ENCODE peak calls at places on chromosomes 6 and 20, in four cellular contexts. D is coronary artery, B is heart right ventricle, R is fibroblast of villous mesenchyme. T is an unnamed sample.

GRCh38 chr20:18853946-18854646 is 40.5 kb downstream of the SCP2D1 start:
- DNase-seq in R (no peak), D (no peak), B (no peak), T (no peak)

GRCh38 chr6:107740496-107741190 is 83.5 kb downstream of the SCML4 start:
- DNase-seq in B (no peak), D (no peak), R (no peak), T (no peak)

GRCh38 chr6:138498575-138499302 is 555 bp downstream of the NHSL1 start:
- DNase-seq in D (no peak), B (no peak), R (no peak), T (peak)

GRCh38 chr20:44504402-44505309 is 17.2 kb downstream of the SERINC3 start:
- DNase-seq in B (no peak), D (no peak), R (no peak), T (no peak)

GRCh38 chr20:2701671-2702081 is 9.1 kb downstream of the EBF4 start:
- DNase-seq in R (no peak), D (peak), B (no peak), T (no peak)

GRCh38 chr20:63278661-63279060 is 6.0 kb downstream of the ARFGAP1 start:
- DNase-seq in D (no peak), R (no peak), B (no peak), T (no peak)

GRCh38 chr6:160391419-160392116 is 43.4 kb downstream of the SLC22A3 start:
- DNase-seq in R (peak), D (no peak), B (no peak), T (peak)

GRCh38 chr6:159934181-159934580 is 34.7 kb upstream of the IGF2R start:
- DNase-seq in B (no peak), R (no peak), D (no peak), T (peak)

GRCh38 chr20:22716824-22717351 is 132.5 kb upstream of the FOXA2 start:
- DNase-seq in D (no peak), B (no peak), R (peak), T (no peak)

GRCh38 chr20:14445310-14445709 is 107.9 kb upstream of the FLRT3 start:
- DNase-seq in D (no peak), B (no peak), R (peak), T (peak)

GRCh38 chr20:35616465-35617396 is 1.1 kb downstream of the SPAG4 start:
- DNase-seq in D (peak), R (peak), B (peak), T (peak)

GRCh38 chr6:67362976-67363375 is 1272.1 kb upstream of the ADGRB3 start:
- DNase-seq in B (no peak), R (no peak), D (no peak), T (no peak)

GRCh38 chr20:61821698-61822097 is 244.0 kb downstream of the TAF4 start:
- DNase-seq in B (no peak), R (no peak), D (no peak), T (no peak)

GRCh38 chr6:163897669-163898068 is 483.2 kb downstream of the QKI start:
- DNase-seq in D (no peak), R (no peak), B (no peak), T (no peak)

GRCh38 chr6:5752282-5752681 is 254.4 kb downstream of the NRN1 start:
- DNase-seq in B (no peak), D (peak), R (peak), T (peak)

GRCh38 chr20:19710336-19710721 is 47.7 kb upstream of the RIN2 start:
- DNase-seq in D (no peak), B (no peak), R (peak), T (peak)

GRCh38 chr6:90370493-90370959 is 73.9 kb upstream of the BACH2 start:
- DNase-seq in D (no peak), R (no peak), B (no peak), T (no peak)

GRCh38 chr6:123415844-123416468 is 220.8 kb downstream of the TRDN start:
- DNase-seq in B (no peak), R (peak), D (no peak), T (peak)

GRCh38 chr6:44538841-44539240 is 151.3 kb downstream of the CDC5L start:
- DNase-seq in R (no peak), B (no peak), D (peak), T (no peak)

GRCh38 chr20:44723391-44723790 is 8.2 kb downstream of the CCN5 start:
- DNase-seq in B (no peak), R (no peak), D (no peak), T (no peak)

GRCh38 chr6:10400330-10400729 is 14.5 kb downstream of the TFAP2A start:
- DNase-seq in R (no peak), B (no peak), D (no peak), T (no peak)

GRCh38 chr20:19449051-19449450 is 236.6 kb downstream of the SLC24A3 start:
- DNase-seq in R (no peak), D (peak), B (no peak), T (no peak)

GRCh38 chr20:37236462-37236861 is 25.2 kb downstream of the GHRH start:
- DNase-seq in R (no peak), B (peak), D (no peak), T (no peak)

GRCh38 chr6:41733707-41734665 is 1.4 kb downstream of the TFEB start:
- DNase-seq in R (peak), D (no peak), B (peak), T (peak)

GRCh38 chr6:5151955-5152401 is 66.8 kb downstream of the PPP1R3G start:
- DNase-seq in D (no peak), R (no peak), B (no peak), T (peak)

GRCh38 chr6:104771258-104771832 is 88.4 kb downstream of the HACE1 start:
- DNase-seq in R (peak), B (no peak), D (no peak), T (peak)
- TF ChIP-seq CTCF in R (peak), B (peak), D (no peak), T (peak)

GRCh38 chr6:35080821-35081425 is 60.2 kb downstream of the TCP11 start:
- DNase-seq in B (no peak), D (peak), R (no peak), T (no peak)
- H3K4me3 ChIP-seq in B (no peak), D (no peak), R (no peak), T (no peak)

GRCh38 chr20:40811660-40812414 is 122.8 kb upstream of the MAFB start:
- DNase-seq in D (peak), R (no peak), B (no peak), T (no peak)
- TF ChIP-seq CTCF in D (no peak), R (no peak), B (no peak), T (peak)

GRCh38 chr6:2741756-2742155 is 9.0 kb downstream of the MYLK4 start:
- DNase-seq in R (no peak), B (no peak), D (no peak), T (no peak)
- H3K4me3 ChIP-seq in R (no peak), B (no peak), D (no peak), T (no peak)